ENCODE peak calls at places on chromosomes 16 and 17, in six cellular contexts. One of them, this sample, is unnamed.

GRCh38 chr16:87342978-87343752 is 26.0 kb upstream of the C16orf95 start:
- DNase-seq in HepG2: no peak
- DNase-seq in H1: no peak
- DNase-seq in HCT116: no peak
- DNase-seq in NT2/D1: no peak
- DNase-seq in K562: no peak
- DNase-seq in this sample: no peak

GRCh38 chr16:88062341-88062861 is 111.2 kb downstream of the BANP start:
- DNase-seq in K562: no peak
- DNase-seq in NT2/D1: no peak
- DNase-seq in H1: no peak
- DNase-seq in HepG2: no peak
- DNase-seq in HCT116: no peak
- DNase-seq in this sample: no peak

GRCh38 chr17:65097110-65097509 is 40.1 kb upstream of the RGS9 start:
- DNase-seq in K562: no peak
- DNase-seq in H1: no peak
- DNase-seq in HCT116: no peak
- DNase-seq in NT2/D1: no peak
- DNase-seq in HepG2: no peak
- DNase-seq in this sample: no peak

GRCh38 chr16:54345231-54345630 is 58.6 kb upstream of the IRX3 start:
- DNase-seq in HCT116: no peak
- DNase-seq in K562: no peak
- DNase-seq in H1: no peak
- DNase-seq in NT2/D1: no peak
- DNase-seq in HepG2: no peak
- DNase-seq in this sample: no peak

GRCh38 chr17:19447085-19447583 is 36.1 kb downstream of the RNF112 start:
- DNase-seq in HepG2: peak
- DNase-seq in HCT116: peak
- DNase-seq in H1: no peak
- DNase-seq in K562: peak
- DNase-seq in NT2/D1: peak
- DNase-seq in this sample: peak

GRCh38 chr16:78993342-78993741 is 607.2 kb downstream of the MAF start:
- DNase-seq in HCT116: no peak
- DNase-seq in H1: no peak
- DNase-seq in K562: peak
- DNase-seq in NT2/D1: no peak
- DNase-seq in HepG2: no peak
- DNase-seq in this sample: no peak

GRCh38 chr16:85637808-85638186 is 24.7 kb downstream of the GSE1 start:
- DNase-seq in HCT116: no peak
- DNase-seq in K562: no peak
- DNase-seq in NT2/D1: no peak
- DNase-seq in HepG2: no peak
- DNase-seq in H1: no peak
- DNase-seq in this sample: no peak

GRCh38 chr16:89001117-89002027 is 24.4 kb upstream of the CBFA2T3 start:
- DNase-seq in NT2/D1: no peak
- DNase-seq in HepG2: no peak
- DNase-seq in K562: no peak
- DNase-seq in H1: no peak
- DNase-seq in HCT116: no peak
- DNase-seq in this sample: no peak

GRCh38 chr16:23072084-23072599 is 77.1 kb downstream of the USP31 start:
- DNase-seq in H1: no peak
- DNase-seq in HCT116: no peak
- DNase-seq in NT2/D1: no peak
- DNase-seq in HepG2: no peak
- DNase-seq in K562: no peak
- DNase-seq in this sample: no peak

GRCh38 chr16:85554114-85554790 is 58.9 kb upstream of the GSE1 start:
- DNase-seq in NT2/D1: no peak
- DNase-seq in K562: peak
- DNase-seq in HepG2: peak
- DNase-seq in H1: no peak
- DNase-seq in HCT116: peak
- DNase-seq in this sample: peak

GRCh38 chr17:2346475-2346874 is 9.2 kb downstream of the SGSM2 start:
- DNase-seq in NT2/D1: no peak
- DNase-seq in HCT116: no peak
- DNase-seq in K562: no peak
- DNase-seq in H1: no peak
- DNase-seq in HepG2: no peak
- DNase-seq in this sample: no peak

GRCh38 chr17:81453049-81453448 is 57.8 kb downstream of the BAHCC1 start:
- DNase-seq in HepG2: no peak
- DNase-seq in HCT116: no peak
- DNase-seq in NT2/D1: no peak
- DNase-seq in K562: no peak
- DNase-seq in H1: no peak
- DNase-seq in this sample: no peak

GRCh38 chr17:50845260-50846147 is 10.1 kb downstream of the WFIKKN2 start:
- DNase-seq in K562: no peak
- DNase-seq in HCT116: no peak
- DNase-seq in H1: no peak
- DNase-seq in HepG2: no peak
- DNase-seq in NT2/D1: no peak
- DNase-seq in this sample: no peak

GRCh38 chr16:30053376-30054015 is 12.1 kb upstream of the ALDOA start:
- DNase-seq in NT2/D1: no peak
- DNase-seq in K562: no peak
- DNase-seq in H1: no peak
- DNase-seq in HCT116: no peak
- DNase-seq in HepG2: no peak
- DNase-seq in this sample: no peak

GRCh38 chr17:47694018-47694817 is at the start of gene TBKBP1:
- DNase-seq in HepG2: peak
- DNase-seq in K562: peak
- DNase-seq in NT2/D1: peak
- DNase-seq in H1: peak
- DNase-seq in HCT116: no peak
- DNase-seq in this sample: no peak

GRCh38 chr17:40315678-40316570 is 6.9 kb downstream of the RARA start:
- DNase-seq in H1: no peak
- DNase-seq in NT2/D1: no peak
- DNase-seq in HCT116: no peak
- DNase-seq in K562: no peak
- DNase-seq in HepG2: no peak
- DNase-seq in this sample: no peak

GRCh38 chr17:61498042-61498441 is 45.8 kb downstream of the TBX4 start:
- DNase-seq in NT2/D1: no peak
- DNase-seq in HCT116: no peak
- DNase-seq in HepG2: no peak
- DNase-seq in H1: no peak
- DNase-seq in K562: no peak
- DNase-seq in this sample: no peak

GRCh38 chr16:81869326-81869725 is 90.2 kb downstream of the PLCG2 start:
- DNase-seq in K562: no peak
- DNase-seq in H1: no peak
- DNase-seq in HCT116: no peak
- DNase-seq in HepG2: no peak
- DNase-seq in NT2/D1: no peak
- DNase-seq in this sample: no peak

GRCh38 chr16:47643610-47644009 is 182.5 kb downstream of the PHKB start:
- DNase-seq in HepG2: no peak
- DNase-seq in NT2/D1: no peak
- DNase-seq in HCT116: no peak
- DNase-seq in K562: no peak
- DNase-seq in H1: no peak
- DNase-seq in this sample: no peak

GRCh38 chr17:38667099-38667786 is 7.5 kb downstream of the EPOP start:
- DNase-seq in H1: peak
- DNase-seq in K562: peak
- DNase-seq in NT2/D1: peak
- DNase-seq in HepG2: peak
- DNase-seq in HCT116: peak
- DNase-seq in this sample: no peak

GRCh38 chr17:32518856-32519768 is 32.3 kb downstream of the CDK5R1 start:
- DNase-seq in NT2/D1: peak
- DNase-seq in HCT116: no peak
- DNase-seq in H1: peak
- DNase-seq in K562: no peak
- DNase-seq in HepG2: no peak
- DNase-seq in this sample: no peak

GRCh38 chr16:28846933-28847273 is 755 bp upstream of the TUFM start:
- DNase-seq in H1: no peak
- DNase-seq in K562: no peak
- DNase-seq in HCT116: no peak
- DNase-seq in NT2/D1: no peak
- DNase-seq in HepG2: no peak
- DNase-seq in this sample: no peak

GRCh38 chr17:57407287-57408063 is 151.2 kb downstream of the MSI2 start:
- DNase-seq in H1: no peak
- DNase-seq in NT2/D1: no peak
- DNase-seq in HepG2: peak
- DNase-seq in K562: no peak
- DNase-seq in HCT116: no peak
- DNase-seq in this sample: no peak

GRCh38 chr16:79269211-79269863 is 331.2 kb downstream of the MAF start:
- DNase-seq in HCT116: no peak
- DNase-seq in NT2/D1: no peak
- DNase-seq in K562: no peak
- DNase-seq in H1: no peak
- DNase-seq in HepG2: no peak
- DNase-seq in this sample: peak

GRCh38 chr17:82114872-82115271 is 16.8 kb upstream of the FASN start:
- DNase-seq in NT2/D1: no peak
- DNase-seq in H1: no peak
- DNase-seq in HCT116: no peak
- DNase-seq in K562: no peak
- DNase-seq in HepG2: no peak
- DNase-seq in this sample: no peak

DNA sequence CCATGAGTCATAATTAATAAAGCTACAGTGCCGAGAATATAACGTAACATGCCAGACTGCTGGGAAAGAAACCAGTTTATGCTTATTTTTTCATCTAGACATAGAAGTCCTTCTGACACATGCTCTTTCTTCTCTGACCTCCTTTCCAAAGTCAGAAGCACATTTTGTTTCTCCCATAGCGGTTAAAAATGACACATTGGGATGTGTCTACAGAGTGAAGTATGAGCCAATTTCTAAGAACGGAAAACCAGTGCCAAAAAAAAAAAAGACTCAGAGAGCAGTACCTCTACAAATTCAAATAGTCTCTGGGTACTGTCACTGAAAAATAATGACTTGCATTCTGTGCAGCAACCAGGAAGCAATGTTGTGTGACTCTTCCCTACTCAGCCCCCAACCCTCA is 145.4 kb upstream of the PMFBP1 start:
- DNase-seq in NT2/D1: no peak
- DNase-seq in HepG2: no peak
- DNase-seq in K562: no peak
- DNase-seq in HCT116: no peak
- DNase-seq in H1: no peak
- DNase-seq in this sample: no peak
- TF ChIP-seq ZNF274 in NT2/D1: no peak
- TF ChIP-seq ZNF274 in HepG2: no peak
- TF ChIP-seq ZNF274 in K562: no peak
- TF ChIP-seq ZNF274 in HCT116: no peak
- TF ChIP-seq ZNF274 in H1: no peak
- TF ChIP-seq ZNF274 in this sample: no peak

DNA sequence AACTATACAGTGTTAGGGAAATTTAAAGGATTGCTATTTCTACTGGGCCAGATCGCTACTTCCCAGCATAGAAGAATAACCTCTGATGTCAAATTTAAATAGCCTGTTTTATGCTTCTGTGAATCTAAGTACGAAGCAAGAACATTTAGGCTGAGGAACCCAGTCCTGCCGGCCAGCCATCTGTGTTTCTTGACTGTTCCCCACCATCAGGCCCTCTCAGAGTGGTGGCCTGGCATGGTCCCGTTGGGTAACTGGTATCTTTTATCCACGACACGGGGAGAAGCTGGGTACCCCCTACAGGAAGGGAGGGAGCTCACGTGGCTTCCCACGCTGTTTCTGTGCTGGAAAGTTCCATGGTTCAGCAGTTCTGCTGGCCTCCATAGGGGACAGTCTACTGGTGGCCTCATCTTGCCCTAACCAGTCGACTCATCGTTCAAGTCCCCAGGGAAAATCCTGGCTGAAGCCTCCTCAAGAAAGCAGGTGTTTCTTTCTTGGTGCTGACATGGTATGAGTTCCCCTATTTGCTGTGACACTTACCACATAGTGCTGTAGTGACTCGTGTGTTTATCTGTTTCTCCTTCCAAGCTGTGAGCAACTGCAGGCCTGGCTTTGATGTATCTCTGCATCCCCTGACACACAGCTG is 201.7 kb upstream of the NLRP1 start:
- DNase-seq in HCT116: no peak
- DNase-seq in H1: no peak
- DNase-seq in HepG2: no peak
- DNase-seq in NT2/D1: no peak
- DNase-seq in K562: no peak
- DNase-seq in this sample: peak
- TF ChIP-seq ZNF274 in HCT116: no peak
- TF ChIP-seq ZNF274 in H1: no peak
- TF ChIP-seq ZNF274 in HepG2: no peak
- TF ChIP-seq ZNF274 in NT2/D1: no peak
- TF ChIP-seq ZNF274 in K562: no peak
- TF ChIP-seq ZNF274 in this sample: no peak

DNA sequence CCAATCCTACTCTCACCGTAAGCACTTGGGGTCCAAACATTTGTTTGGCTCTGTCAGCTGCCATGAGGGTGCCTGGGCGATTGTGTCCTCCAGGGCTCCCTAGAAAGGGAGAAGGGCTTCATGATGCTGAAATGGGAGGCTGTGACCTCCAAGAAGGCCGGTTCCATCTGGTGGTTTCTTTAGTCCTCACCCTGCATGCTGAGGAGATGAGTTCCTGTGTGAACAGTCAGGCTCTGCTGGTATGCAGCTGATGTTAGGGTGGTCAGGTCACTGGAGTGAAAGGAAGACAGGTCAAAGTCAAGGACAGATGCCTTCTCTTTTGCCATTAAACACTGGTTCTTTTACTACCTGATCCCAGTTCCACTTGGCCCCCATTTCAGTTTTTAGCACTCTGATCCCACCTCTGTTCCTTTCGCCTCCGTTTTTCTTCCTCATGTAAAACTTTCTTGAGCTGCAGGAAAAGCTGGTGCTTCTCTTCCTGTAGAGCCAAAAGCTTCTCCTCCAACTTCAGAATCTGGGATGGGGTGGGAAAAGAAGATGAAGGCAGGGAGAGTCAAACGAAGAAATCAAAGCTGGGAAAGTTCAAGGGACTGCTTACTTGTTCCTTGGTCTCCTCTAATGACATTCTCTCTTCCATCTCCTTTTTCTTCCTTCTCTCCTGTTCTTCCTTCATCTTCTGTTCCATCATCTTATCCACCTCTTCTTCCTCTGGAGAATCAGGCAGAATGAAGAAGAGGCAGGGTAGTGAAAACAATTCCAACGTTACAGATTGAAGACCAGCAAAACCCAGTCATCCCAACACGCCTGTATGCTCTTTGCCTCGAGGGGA is 1.1 kb downstream of the GPS2 start:
- DNase-seq in H1: no peak
- DNase-seq in HCT116: no peak
- DNase-seq in NT2/D1: no peak
- DNase-seq in K562: no peak
- DNase-seq in HepG2: no peak
- DNase-seq in this sample: no peak
- TF ChIP-seq ZNF274 in H1: no peak
- TF ChIP-seq ZNF274 in HCT116: no peak
- TF ChIP-seq ZNF274 in NT2/D1: no peak
- TF ChIP-seq ZNF274 in K562: no peak
- TF ChIP-seq ZNF274 in HepG2: no peak
- TF ChIP-seq ZNF274 in this sample: no peak

GRCh38 chr16:68756250-68757051 is 19.4 kb downstream of the CDH1 start:
- DNase-seq in HepG2: no peak
- DNase-seq in H1: no peak
- DNase-seq in K562: no peak
- DNase-seq in NT2/D1: no peak
- DNase-seq in HCT116: peak
- DNase-seq in this sample: peak
- TF ChIP-seq ZNF274 in HepG2: no peak
- TF ChIP-seq ZNF274 in H1: no peak
- TF ChIP-seq ZNF274 in K562: no peak
- TF ChIP-seq ZNF274 in NT2/D1: no peak
- TF ChIP-seq ZNF274 in HCT116: no peak
- TF ChIP-seq ZNF274 in this sample: no peak

This sample was measured in GM12878.